ENCODE peak calls at places on chromosomes 1 and 21, in ten cellular contexts. One of them, this sample, is unnamed.

GRCh38 chr1:28193701-28194161 is 17.2 kb upstream of the PTAFR start:
- DNase-seq in spleen: peak; percentile 83
- DNase-seq in tibial artery: peak; percentile 60
- DNase-seq in GM23338: peak; percentile 46
- DNase-seq in right lobe of liver: peak; percentile 42
- DNase-seq in adipocyte: no peak
- DNase-seq in heart left ventricle: no peak
- DNase-seq in IMR-90: no peak
- DNase-seq in suprapubic skin: no peak
- DNase-seq in upper lobe of right lung: peak; percentile 49
- DNase-seq in this sample: no peak

GRCh38 chr1:234408757-234409156 is 35.5 kb downstream of the COA6 start:
- DNase-seq in GM23338: no peak
- DNase-seq in heart left ventricle: no peak
- DNase-seq in right lobe of liver: no peak
- DNase-seq in upper lobe of right lung: no peak
- DNase-seq in IMR-90: no peak
- DNase-seq in adipocyte: no peak
- DNase-seq in suprapubic skin: no peak
- DNase-seq in spleen: no peak
- DNase-seq in tibial artery: no peak
- DNase-seq in this sample: no peak

GRCh38 chr21:15309022-15309590 is 244.3 kb upstream of the NRIP1 start:
- DNase-seq in upper lobe of right lung: no peak
- DNase-seq in heart left ventricle: no peak
- DNase-seq in IMR-90: no peak
- DNase-seq in tibial artery: no peak
- DNase-seq in spleen: no peak
- DNase-seq in adipocyte: no peak
- DNase-seq in GM23338: no peak
- DNase-seq in suprapubic skin: no peak
- DNase-seq in right lobe of liver: no peak
- DNase-seq in this sample: no peak

GRCh38 chr1:12708396-12708795 is 7.5 kb upstream of the AADACL3 start:
- DNase-seq in spleen: no peak
- DNase-seq in GM23338: no peak
- DNase-seq in IMR-90: no peak
- DNase-seq in tibial artery: no peak
- DNase-seq in upper lobe of right lung: no peak
- DNase-seq in heart left ventricle: no peak
- DNase-seq in suprapubic skin: no peak
- DNase-seq in adipocyte: no peak
- DNase-seq in right lobe of liver: no peak
- DNase-seq in this sample: no peak

GRCh38 chr1:175865041-175865766 is 121.8 kb upstream of the TNR start:
- DNase-seq in GM23338: peak; percentile 91
- DNase-seq in heart left ventricle: no peak
- DNase-seq in suprapubic skin: no peak
- DNase-seq in tibial artery: no peak
- DNase-seq in adipocyte: peak; percentile 3
- DNase-seq in IMR-90: no peak
- DNase-seq in right lobe of liver: no peak
- DNase-seq in upper lobe of right lung: no peak
- DNase-seq in spleen: no peak
- DNase-seq in this sample: no peak

GRCh38 chr1:66725885-66726665 is 26.2 kb upstream of the DYNLT5 start:
- DNase-seq in tibial artery: peak; percentile 83
- DNase-seq in right lobe of liver: no peak
- DNase-seq in IMR-90: peak; percentile 81
- DNase-seq in suprapubic skin: no peak
- DNase-seq in spleen: peak; percentile 59
- DNase-seq in adipocyte: peak; percentile 91
- DNase-seq in GM23338: peak; percentile 88
- DNase-seq in heart left ventricle: peak; percentile 43
- DNase-seq in upper lobe of right lung: no peak
- DNase-seq in this sample: peak; percentile 37

GRCh38 chr21:34620084-34620665 is 5.3 kb upstream of the RCAN1 start:
- DNase-seq in right lobe of liver: peak; percentile 15
- DNase-seq in upper lobe of right lung: no peak
- DNase-seq in IMR-90: no peak
- DNase-seq in suprapubic skin: peak; percentile 20
- DNase-seq in heart left ventricle: peak; percentile 21
- DNase-seq in adipocyte: no peak
- DNase-seq in tibial artery: no peak
- DNase-seq in spleen: no peak
- DNase-seq in GM23338: no peak
- DNase-seq in this sample: no peak

GRCh38 chr1:7047866-7048265 is 262.6 kb downstream of the CAMTA1 start:
- DNase-seq in tibial artery: no peak
- DNase-seq in spleen: no peak
- DNase-seq in upper lobe of right lung: no peak
- DNase-seq in IMR-90: no peak
- DNase-seq in right lobe of liver: no peak
- DNase-seq in suprapubic skin: no peak
- DNase-seq in heart left ventricle: no peak
- DNase-seq in adipocyte: no peak
- DNase-seq in GM23338: no peak
- DNase-seq in this sample: no peak

GRCh38 chr1:246795094-246795671 is 71.0 kb downstream of the SCCPDH start:
- DNase-seq in right lobe of liver: no peak
- DNase-seq in adipocyte: no peak
- DNase-seq in tibial artery: peak; percentile 56
- DNase-seq in IMR-90: no peak
- DNase-seq in upper lobe of right lung: no peak
- DNase-seq in spleen: no peak
- DNase-seq in GM23338: peak; percentile 80
- DNase-seq in heart left ventricle: no peak
- DNase-seq in suprapubic skin: peak; percentile 74
- DNase-seq in this sample: no peak

DNA sequence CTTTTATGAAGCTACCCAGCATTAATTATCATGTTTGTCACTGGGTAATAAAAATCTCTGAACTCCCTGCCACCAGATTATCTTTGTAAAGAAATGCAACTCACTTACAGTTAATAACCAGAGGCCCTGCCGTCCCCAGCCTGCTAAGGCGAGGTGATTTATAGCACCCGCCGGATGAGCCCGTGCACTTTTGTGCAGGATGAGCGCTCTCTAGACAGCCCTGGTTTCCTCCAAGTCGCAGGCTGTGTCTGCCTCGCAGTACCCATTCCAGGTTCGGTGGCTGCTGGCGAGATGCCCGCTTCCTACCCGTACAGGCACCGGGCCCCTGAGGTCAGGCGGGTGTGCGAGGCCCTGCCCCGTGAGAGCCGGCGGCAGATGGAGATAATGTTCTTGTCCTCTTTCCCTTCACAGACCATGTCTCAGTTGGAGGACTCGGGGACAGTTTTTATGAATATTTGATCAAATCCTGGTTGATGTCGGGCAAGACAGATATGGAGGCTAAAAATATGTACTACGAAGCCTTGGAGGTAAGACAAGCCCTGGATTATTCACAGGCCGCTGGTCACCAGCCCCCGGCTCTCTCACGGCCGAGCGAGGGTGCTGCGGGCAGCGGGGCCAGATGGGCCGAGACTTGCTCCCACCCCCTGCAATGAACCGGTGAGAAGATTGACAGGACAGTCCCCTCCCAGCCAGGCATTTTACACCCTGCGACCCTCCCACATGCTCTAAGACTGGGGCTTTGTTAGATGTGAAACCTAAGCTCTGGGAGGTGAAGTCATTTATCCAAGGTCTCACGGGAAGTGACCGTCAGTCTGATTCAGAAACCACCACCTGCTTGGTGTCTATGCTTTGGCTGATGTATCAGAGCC is 28.5 kb upstream of the SELENON start:
- DNase-seq in suprapubic skin: no peak
- DNase-seq in GM23338: peak; percentile 52
- DNase-seq in IMR-90: peak; percentile 5
- DNase-seq in adipocyte: no peak
- DNase-seq in right lobe of liver: peak; percentile 78
- DNase-seq in upper lobe of right lung: peak; percentile 73
- DNase-seq in spleen: peak; percentile 84
- DNase-seq in heart left ventricle: peak; percentile 69
- DNase-seq in tibial artery: no peak
- DNase-seq in this sample: no peak
- H3K4me1 ChIP-seq in suprapubic skin: peaks cover 24% of the 10 kb centered on the region
- H3K4me1 ChIP-seq in GM23338: no peaks in the 10 kb centered on the region
- H3K4me1 ChIP-seq in IMR-90: peaks cover 4% of the 10 kb centered on the region
- H3K4me1 ChIP-seq in adipocyte: peaks cover 5% of the 10 kb centered on the region
- H3K4me1 ChIP-seq in right lobe of liver: no peaks in the 10 kb centered on the region
- H3K4me1 ChIP-seq in upper lobe of right lung: peaks cover 21% of the 10 kb centered on the region
- H3K4me1 ChIP-seq in spleen: peaks cover 25% of the 10 kb centered on the region
- H3K4me1 ChIP-seq in heart left ventricle: peaks cover 41% of the 10 kb centered on the region
- H3K4me1 ChIP-seq in tibial artery: no peaks in the 10 kb centered on the region
- H3K4me1 ChIP-seq in this sample: no peaks in the 10 kb centered on the region

GRCh38 chr1:20160034-20160433 is 20.9 kb downstream of the PLA2G2F start:
- DNase-seq in tibial artery: no peak
- DNase-seq in spleen: no peak
- DNase-seq in suprapubic skin: no peak
- DNase-seq in heart left ventricle: no peak
- DNase-seq in IMR-90: no peak
- DNase-seq in GM23338: no peak
- DNase-seq in right lobe of liver: no peak
- DNase-seq in adipocyte: no peak
- DNase-seq in upper lobe of right lung: no peak
- DNase-seq in this sample: no peak
- H3K4me1 ChIP-seq in tibial artery: no peaks in the 10 kb centered on the region
- H3K4me1 ChIP-seq in spleen: no peaks in the 10 kb centered on the region
- H3K4me1 ChIP-seq in suprapubic skin: peaks cover 4% of the 10 kb centered on the region
- H3K4me1 ChIP-seq in heart left ventricle: no peaks in the 10 kb centered on the region
- H3K4me1 ChIP-seq in IMR-90: no peaks in the 10 kb centered on the region
- H3K4me1 ChIP-seq in GM23338: no peaks in the 10 kb centered on the region
- H3K4me1 ChIP-seq in right lobe of liver: no peaks in the 10 kb centered on the region
- H3K4me1 ChIP-seq in adipocyte: no peaks in the 10 kb centered on the region
- H3K4me1 ChIP-seq in upper lobe of right lung: peaks cover 2% of the 10 kb centered on the region
- H3K4me1 ChIP-seq in this sample: no peaks in the 10 kb centered on the region

GRCh38 chr1:23110391-23110790 is 58.3 kb downstream of the LUZP1 start:
- DNase-seq in GM23338: no peak
- DNase-seq in spleen: no peak
- DNase-seq in right lobe of liver: no peak
- DNase-seq in suprapubic skin: no peak
- DNase-seq in adipocyte: no peak
- DNase-seq in IMR-90: no peak
- DNase-seq in tibial artery: no peak
- DNase-seq in upper lobe of right lung: no peak
- DNase-seq in heart left ventricle: no peak
- DNase-seq in this sample: no peak
- H3K4me1 ChIP-seq in GM23338: peaks cover 8% of the 10 kb centered on the region
- H3K4me1 ChIP-seq in spleen: peaks cover 27% of the 10 kb centered on the region
- H3K4me1 ChIP-seq in right lobe of liver: no peaks in the 10 kb centered on the region
- H3K4me1 ChIP-seq in suprapubic skin: peaks cover 35% of the 10 kb centered on the region
- H3K4me1 ChIP-seq in adipocyte: peaks cover 11% of the 10 kb centered on the region
- H3K4me1 ChIP-seq in IMR-90: peaks cover 10% of the 10 kb centered on the region
- H3K4me1 ChIP-seq in tibial artery: no peaks in the 10 kb centered on the region
- H3K4me1 ChIP-seq in upper lobe of right lung: peaks cover 25% of the 10 kb centered on the region
- H3K4me1 ChIP-seq in heart left ventricle: peaks cover 35% of the 10 kb centered on the region
- H3K4me1 ChIP-seq in this sample: peaks cover 5% of the 10 kb centered on the region

DNA sequence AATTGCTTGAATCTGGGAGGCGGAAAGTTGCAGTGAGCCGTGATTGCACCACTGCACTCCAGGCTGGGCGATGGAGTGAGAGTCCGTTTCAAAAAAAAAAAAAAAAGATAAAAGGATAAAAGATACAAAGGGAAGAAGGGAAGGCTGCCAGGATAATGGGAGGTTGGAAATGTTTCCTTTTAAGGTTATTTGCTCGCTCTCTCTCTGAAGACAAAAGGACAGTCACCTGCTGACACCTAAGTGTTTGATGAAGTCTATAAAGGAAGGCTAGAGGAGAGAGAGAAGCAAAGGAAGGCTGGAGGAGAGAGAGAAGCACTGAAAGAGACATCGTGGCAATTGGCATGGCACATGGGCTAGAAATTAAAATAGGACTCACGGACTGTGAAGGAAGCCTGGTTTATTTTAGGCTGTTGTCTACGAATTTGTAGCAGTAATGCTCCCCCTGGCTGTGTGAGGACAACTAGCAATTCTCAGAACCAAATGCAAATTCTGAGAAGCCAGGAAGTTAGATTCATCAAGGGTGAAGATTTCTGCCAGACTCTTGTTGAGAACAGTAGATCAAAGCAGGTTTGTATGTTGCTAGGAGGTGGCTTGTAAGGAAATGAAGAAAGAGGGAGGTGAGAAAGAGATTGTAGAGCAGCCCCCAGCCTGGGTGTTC is 154.2 kb downstream of the ZP4 start:
- DNase-seq in right lobe of liver: no peak
- DNase-seq in GM23338: peak; percentile 75
- DNase-seq in adipocyte: peak; percentile 1
- DNase-seq in upper lobe of right lung: no peak
- DNase-seq in IMR-90: peak; percentile 1
- DNase-seq in spleen: no peak
- DNase-seq in suprapubic skin: no peak
- DNase-seq in tibial artery: no peak
- DNase-seq in heart left ventricle: no peak
- DNase-seq in this sample: no peak
- H3K4me1 ChIP-seq in right lobe of liver: no peaks in the 10 kb centered on the region
- H3K4me1 ChIP-seq in GM23338: peaks cover 15% of the 10 kb centered on the region
- H3K4me1 ChIP-seq in adipocyte: no peaks in the 10 kb centered on the region
- H3K4me1 ChIP-seq in upper lobe of right lung: no peaks in the 10 kb centered on the region
- H3K4me1 ChIP-seq in IMR-90: no peaks in the 10 kb centered on the region
- H3K4me1 ChIP-seq in spleen: no peaks in the 10 kb centered on the region
- H3K4me1 ChIP-seq in suprapubic skin: no peaks in the 10 kb centered on the region
- H3K4me1 ChIP-seq in tibial artery: no peaks in the 10 kb centered on the region
- H3K4me1 ChIP-seq in heart left ventricle: peaks cover 29% of the 10 kb centered on the region
- H3K4me1 ChIP-seq in this sample: peaks cover 3% of the 10 kb centered on the region

DNA sequence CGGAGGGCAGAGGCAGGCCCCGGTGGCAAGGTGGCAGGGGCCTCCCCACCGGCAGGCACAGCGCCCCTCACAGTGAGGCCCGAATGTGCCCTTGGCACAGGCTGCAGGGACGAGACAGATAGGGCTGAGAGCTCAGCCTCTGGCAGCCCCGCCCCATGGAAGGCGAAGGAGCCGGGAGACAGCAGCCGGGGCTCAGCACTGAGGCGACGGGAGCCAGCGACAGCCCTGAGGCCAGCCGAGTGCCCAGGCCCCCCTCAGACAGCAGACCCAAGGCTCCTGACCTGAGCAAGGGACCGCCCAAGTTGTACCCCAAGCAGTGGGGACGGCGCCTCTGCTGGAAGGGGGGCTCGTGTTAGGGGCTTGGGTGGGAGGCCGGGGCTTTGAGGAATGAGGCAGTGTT is 43.1 kb downstream of the ARHGEF16 start:
- DNase-seq in right lobe of liver: no peak
- DNase-seq in adipocyte: no peak
- DNase-seq in tibial artery: no peak
- DNase-seq in suprapubic skin: no peak
- DNase-seq in heart left ventricle: no peak
- DNase-seq in IMR-90: no peak
- DNase-seq in GM23338: no peak
- DNase-seq in upper lobe of right lung: no peak
- DNase-seq in spleen: no peak
- DNase-seq in this sample: no peak
- H3K4me1 ChIP-seq in right lobe of liver: no peaks in the 10 kb centered on the region
- H3K4me1 ChIP-seq in adipocyte: no peaks in the 10 kb centered on the region
- H3K4me1 ChIP-seq in tibial artery: no peaks in the 10 kb centered on the region
- H3K4me1 ChIP-seq in suprapubic skin: peaks cover 3% of the 10 kb centered on the region
- H3K4me1 ChIP-seq in heart left ventricle: no peaks in the 10 kb centered on the region
- H3K4me1 ChIP-seq in IMR-90: no peaks in the 10 kb centered on the region
- H3K4me1 ChIP-seq in GM23338: no peaks in the 10 kb centered on the region
- H3K4me1 ChIP-seq in upper lobe of right lung: no peaks in the 10 kb centered on the region
- H3K4me1 ChIP-seq in spleen: peaks cover under 1% of the 10 kb centered on the region
- H3K4me1 ChIP-seq in this sample: no peaks in the 10 kb centered on the region